ENCODE peak calls at places on chromosomes 2 and 18, in ten cellular contexts. Y, W, T, X, J, A, V, D, F and K are unnamed samples.

GRCh38 chr18:57925706-57926105 is 118.3 kb upstream of the NEDD4L start:
- DNase-seq in V (peak; percentile 71), F (peak; percentile 55), A (peak; percentile 36), J (no peak), D (no peak), T (no peak), Y (no peak), X (no peak), W (peak; percentile 57), K (no peak)

GRCh38 chr18:79397830-79398761 is 2.4 kb downstream of the NFATC1 start:
- DNase-seq in T (no peak), Y (no peak), W (no peak), F (no peak), X (no peak), J (no peak), A (no peak), V (no peak), D (no peak), K (no peak)

GRCh38 chr2:36523153-36523552 is 74.8 kb downstream of the FEZ2 start:
- DNase-seq in T (no peak), D (no peak), V (no peak), Y (no peak), J (no peak), F (no peak), X (no peak), A (no peak), W (no peak), K (no peak)

GRCh38 chr18:32093106-32093511 is 1.4 kb downstream of the RNF138 start:
- DNase-seq in J (peak; percentile 39), T (peak; percentile 46), Y (peak; percentile 27), X (no peak), D (peak; percentile 46), F (peak; percentile 48), A (peak; percentile 67), W (peak; percentile 64), V (peak; percentile 88), K (peak; percentile 76)

GRCh38 chr18:13521418-13521817 is 204.9 kb downstream of the FAM210A start:
- DNase-seq in F (no peak), A (no peak), J (no peak), T (no peak), Y (no peak), D (no peak), X (no peak), V (no peak), W (no peak), K (no peak)

GRCh38 chr2:115303-115702 is 69.0 kb upstream of the FAM110C start:
- DNase-seq in J (no peak), T (peak; percentile 63), A (no peak), V (no peak), D (no peak), X (no peak), Y (no peak), F (peak; percentile 85), W (peak; percentile 25), K (no peak)

GRCh38 chr2:68970566-68970965 is 3.9 kb upstream of the GKN1 start:
- DNase-seq in J (no peak), X (no peak), W (no peak), T (no peak), A (peak; percentile 11), F (no peak), D (no peak), V (no peak), Y (no peak), K (no peak)

GRCh38 chr2:55888941-55889340 is 34.6 kb downstream of the EFEMP1 start:
- DNase-seq in V (peak; percentile 28), Y (no peak), X (no peak), D (no peak), T (no peak), J (no peak), W (peak; percentile 27), A (peak; percentile 43), F (no peak), K (no peak)

GRCh38 chr18:8536226-8536625 is 73.0 kb upstream of the RAB12 start:
- DNase-seq in T (peak; percentile 3), V (no peak), D (no peak), X (no peak), Y (no peak), F (peak; percentile 51), W (no peak), J (no peak), A (no peak), K (no peak)

GRCh38 chr18:35005963-35006577 is 35.1 kb upstream of the MAPRE2 start:
- DNase-seq in A (peak; percentile 76), W (peak; percentile 71), J (no peak), T (peak; percentile 62), F (peak; percentile 66), X (peak; percentile 21), V (peak; percentile 89), Y (peak; percentile 15), D (no peak), K (peak; percentile 59)

GRCh38 chr2:178477443-178478099 is 829 bp downstream of the FKBP7 start:
- DNase-seq in J (no peak), W (no peak), T (no peak), D (no peak), F (no peak), A (peak; percentile 31), X (no peak), Y (no peak), V (no peak), K (no peak)

GRCh38 chr18:78069784-78070664 is 820.4 kb downstream of the GALR1 start:
- DNase-seq in D (no peak), F (peak; percentile 1), Y (no peak), W (no peak), V (no peak), X (no peak), J (no peak), T (no peak), A (no peak), K (no peak)

GRCh38 chr2:65276604-65277003 is 49.0 kb downstream of the ACTR2 start:
- DNase-seq in Y (no peak), F (no peak), W (no peak), A (peak; percentile 37), T (no peak), V (no peak), J (no peak), D (no peak), X (no peak), K (no peak)

GRCh38 chr18:6963452-6964097 is 154.0 kb downstream of the LAMA1 start:
- DNase-seq in X (no peak), A (no peak), D (no peak), T (no peak), J (no peak), F (peak; percentile 58), Y (no peak), W (no peak), V (no peak), K (no peak)

GRCh38 chr2:117523267-117523666 is 291.2 kb upstream of the DDX18 start:
- DNase-seq in X (no peak), V (no peak), J (no peak), A (peak; percentile 23), F (peak; percentile 60), Y (no peak), T (no peak), W (peak; percentile 81), D (no peak), K (no peak)

GRCh38 chr2:226475650-226476049 is 324.0 kb downstream of the IRS1 start:
- DNase-seq in A (peak; percentile 75), J (no peak), F (peak; percentile 86), V (peak; percentile 70), D (no peak), W (peak; percentile 55), X (no peak), T (peak; percentile 76), Y (no peak), K (no peak)

GRCh38 chr18:365651-366050 is 97.8 kb upstream of the THOC1 start:
- DNase-seq in F (no peak), D (no peak), W (no peak), Y (no peak), J (no peak), A (no peak), V (no peak), X (no peak), T (no peak), K (no peak)

GRCh38 chr2:97747716-97748115 is 34.3 kb downstream of the ZAP70 start:
- DNase-seq in Y (no peak), D (no peak), X (no peak), A (peak; percentile 36), J (no peak), T (no peak), W (no peak), V (no peak), F (no peak), K (no peak)

GRCh38 chr18:61926532-61926931 is 33.7 kb upstream of the RNF152 start:
- DNase-seq in X (peak; percentile 39), D (peak; percentile 19), T (no peak), J (no peak), W (no peak), Y (no peak), V (no peak), A (no peak), F (no peak), K (no peak)

GRCh38 chr2:39468574-39469331 is 31.7 kb upstream of the MAP4K3 start:
- DNase-seq in A (no peak), V (peak; percentile 74), Y (no peak), W (no peak), D (no peak), T (no peak), X (no peak), J (no peak), F (no peak), K (no peak)

GRCh38 chr18:58858591-58859468 is 5.8 kb upstream of the ZNF532 start:
- DNase-seq in W (no peak), X (no peak), T (no peak), F (no peak), J (no peak), V (peak; percentile 54), Y (no peak), A (no peak), D (no peak), K (no peak)

GRCh38 chr2:42089340-42089925 is 41.6 kb downstream of the PKDCC start:
- DNase-seq in D (peak; percentile 82), A (peak; percentile 59), X (peak; percentile 57), F (peak; percentile 62), Y (peak; percentile 52), T (peak; percentile 57), V (peak; percentile 34), J (no peak), W (peak; percentile 66), K (peak; percentile 77)

GRCh38 chr18:28009589-28009988 is 167.3 kb downstream of the CDH2 start:
- DNase-seq in D (no peak), T (no peak), W (no peak), X (no peak), V (no peak), A (no peak), F (no peak), Y (no peak), J (no peak), K (no peak)

GRCh38 chr2:14420851-14421250 is 211.7 kb upstream of the LRATD1 start:
- DNase-seq in J (no peak), V (peak; percentile 1), T (no peak), Y (no peak), F (peak; percentile 61), A (peak; percentile 36), D (no peak), W (peak; percentile 6), X (no peak), K (no peak)

GRCh38 chr2:64626146-64626809 is 27.4 kb downstream of the SERTAD2 start:
- DNase-seq in D (no peak), A (no peak), J (no peak), F (no peak), Y (no peak), T (no peak), V (no peak), X (no peak), W (no peak), K (no peak)